ENCODE peak calls at places on chromosomes 5 and 9, in six cellular contexts. Z is heart right ventricle, Y is MM.1S, S is HFFc6, D is BJ, A is sigmoid colon. R is an unnamed sample.

GRCh38 chr5:102483736-102484135 is 15.1 kb downstream of the SLCO6A1 start:
- DNase-seq in Z (no peak), Y (peak), S (no peak), D (no peak), A (no peak), R (no peak)

GRCh38 chr9:83688921-83689320 is 18.8 kb downstream of the UBQLN1 start:
- DNase-seq in Z (no peak), Y (no peak), S (no peak), D (no peak), A (no peak), R (no peak)

GRCh38 chr5:52710972-52711596 is 76.6 kb upstream of the ITGA1 start:
- DNase-seq in Z (no peak), Y (no peak), S (no peak), D (no peak), A (no peak), R (no peak)

GRCh38 chr5:31113101-31113500 is 80.4 kb upstream of the CDH6 start:
- DNase-seq in Z (no peak), Y (no peak), S (peak), D (peak), A (no peak), R (no peak)

GRCh38 chr5:129904667-129905466 is 602 bp downstream of the CHSY3 start:
- DNase-seq in Z (peak), Y (no peak), S (no peak), D (no peak), A (peak), R (peak)

GRCh38 chr5:3258050-3258449 is 337.6 kb upstream of the IRX1 start:
- DNase-seq in Z (no peak), Y (no peak), S (no peak), D (no peak), A (no peak), R (no peak)

GRCh38 chr5:151168602-151169344 is 11.2 kb upstream of the ANXA6 start:
- DNase-seq in Z (no peak), Y (no peak), S (no peak), D (no peak), A (peak), R (no peak)

GRCh38 chr9:105401651-105402050 is 46.2 kb upstream of the FSD1L start:
- DNase-seq in Z (no peak), Y (no peak), S (peak), D (no peak), A (no peak), R (no peak)

GRCh38 chr5:10633271-10634049 is 69.6 kb downstream of the ANKRD33B start:
- DNase-seq in Z (no peak), Y (peak), S (no peak), D (no peak), A (no peak), R (no peak)

GRCh38 chr9:33619666-33620404 is 95.8 kb downstream of the ANKRD18B start:
- DNase-seq in Z (no peak), Y (peak), S (peak), D (peak), A (no peak), R (no peak)

GRCh38 chr5:55517804-55518203 is 17.0 kb downstream of the PLPP1 start:
- DNase-seq in Z (no peak), Y (no peak), S (no peak), D (no peak), A (no peak), R (no peak)

GRCh38 chr9:108671794-108672193 is 184.0 kb downstream of the ACTL7B start:
- DNase-seq in Z (no peak), Y (no peak), S (peak), D (peak), A (no peak), R (no peak)

GRCh38 chr5:148687427-148687826 is 33.1 kb upstream of the HTR4 start:
- DNase-seq in Z (no peak), Y (peak), S (peak), D (no peak), A (no peak), R (no peak)

GRCh38 chr9:105053209-105053652 is 125.3 kb upstream of the ABCA1 start:
- DNase-seq in Z (no peak), Y (no peak), S (peak), D (no peak), A (no peak), R (peak)

GRCh38 chr5:142981886-142982820 is 212.0 kb downstream of the ARHGAP26 start:
- DNase-seq in Z (peak), Y (no peak), S (peak), D (no peak), A (peak), R (no peak)

GRCh38 chr9:136546697-136547481 is 1.0 kb upstream of the NOTCH1 start:
- DNase-seq in Z (peak), Y (peak), S (no peak), D (no peak), A (peak), R (no peak)

GRCh38 chr5:178416206-178416882 is 173.8 kb downstream of the COL23A1 start:
- DNase-seq in Z (no peak), Y (no peak), S (no peak), D (no peak), A (peak), R (no peak)

GRCh38 chr5:14581891-14582796 is 552 bp downstream of the OTULINL start:
- DNase-seq in Z (peak), Y (peak), S (peak), D (no peak), A (peak), R (peak)

GRCh38 chr5:66655395-66656324 is 59.5 kb downstream of the MAST4 start:
- DNase-seq in Z (no peak), Y (no peak), S (no peak), D (no peak), A (no peak), R (no peak)

GRCh38 chr9:87336914-87337333 is 160.7 kb upstream of the DAPK1 start:
- DNase-seq in Z (no peak), Y (peak), S (peak), D (no peak), A (no peak), R (peak)

GRCh38 chr9:134699343-134699740 is 57.7 kb downstream of the COL5A1 start:
- DNase-seq in Z (no peak), Y (no peak), S (no peak), D (no peak), A (no peak), R (no peak)

GRCh38 chr9:86773437-86773836 is 173.9 kb downstream of the GAS1 start:
- DNase-seq in Z (no peak), Y (no peak), S (no peak), D (no peak), A (no peak), R (no peak)

GRCh38 chr5:107477492-107477891 is 193.2 kb downstream of the EFNA5 start:
- DNase-seq in Z (no peak), Y (no peak), S (no peak), D (no peak), A (no peak), R (no peak)

GRCh38 chr5:176438959-176439757 is 9.0 kb upstream of the FAF2 start:
- DNase-seq in Z (no peak), Y (no peak), S (peak), D (no peak), A (no peak), R (no peak)

GRCh38 chr5:142110046-142110531 is 1.5 kb downstream of the NDFIP1 start:
- DNase-seq in Z (no peak), Y (no peak), S (peak), D (no peak), A (peak), R (peak)

GRCh38 chr5:38745836-38746732 is 99.7 kb upstream of the OSMR start:
- DNase-seq in Z (no peak), Y (no peak), S (no peak), D (no peak), A (no peak), R (no peak)

DNA sequence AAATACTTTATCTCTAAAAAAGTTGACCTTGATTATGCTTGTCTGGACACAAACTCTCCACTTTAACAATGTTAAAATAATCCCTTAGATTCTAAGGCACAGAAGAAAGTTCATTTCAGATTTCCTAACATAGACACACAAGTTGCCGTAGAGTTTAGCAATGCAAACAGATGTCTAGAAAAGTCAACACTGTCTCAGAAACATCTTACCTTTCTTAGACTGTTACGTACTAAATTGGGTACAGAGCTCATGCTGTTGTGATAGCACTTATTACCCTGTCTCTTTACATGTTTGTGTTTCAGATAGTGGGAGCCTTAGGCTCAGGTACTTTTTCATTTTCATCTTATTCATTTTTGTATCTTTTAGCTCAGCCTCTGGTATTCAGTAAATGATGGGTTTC is 52.0 kb downstream of the C5 start:
- DNase-seq in Z (no peak), Y (no peak), S (no peak), D (no peak), A (no peak), R (no peak)
- TF ChIP-seq CTCF in Z (no peak), Y (no peak), S (no peak), D (no peak), A (no peak), R (no peak)

GRCh38 chr9:80698725-80699124 is 990.6 kb downstream of the TLE1 start:
- DNase-seq in Z (no peak), Y (no peak), S (no peak), D (no peak), A (no peak), R (no peak)
- TF ChIP-seq CTCF in Z (no peak), Y (no peak), S (no peak), D (no peak), A (no peak), R (no peak)

GRCh38 chr9:7392161-7392560 is 407.4 kb downstream of the DMAC1 start:
- DNase-seq in Z (no peak), Y (no peak), S (no peak), D (no peak), A (no peak), R (no peak)

GRCh38 chr9:7388755-7389154 is 410.8 kb downstream of the DMAC1 start:
- DNase-seq in Z (no peak), Y (no peak), S (no peak), D (no peak), A (no peak), R (no peak)

GRCh38 chr9:7394007-7394774 is 405.4 kb downstream of the DMAC1 start:
- DNase-seq in Z (no peak), Y (no peak), S (no peak), D (no peak), A (no peak), R (no peak)
- TF ChIP-seq CTCF in Z (no peak), Y (no peak), S (no peak), D (no peak), A (no peak), R (no peak)

GRCh38 chr9:93280661-93281259 is 96.8 kb downstream of the WNK2 start:
- DNase-seq in Z (no peak), Y (no peak), S (no peak), D (no peak), A (no peak), R (no peak)

GRCh38 chr9:93278164-93278563 is 94.2 kb downstream of the WNK2 start:
- DNase-seq in Z (no peak), Y (no peak), S (no peak), D (no peak), A (no peak), R (no peak)

GRCh38 chr9:93270976-93271375 is 87.0 kb downstream of the WNK2 start:
- DNase-seq in Z (no peak), Y (peak), S (no peak), D (no peak), A (no peak), R (peak)

DNA sequence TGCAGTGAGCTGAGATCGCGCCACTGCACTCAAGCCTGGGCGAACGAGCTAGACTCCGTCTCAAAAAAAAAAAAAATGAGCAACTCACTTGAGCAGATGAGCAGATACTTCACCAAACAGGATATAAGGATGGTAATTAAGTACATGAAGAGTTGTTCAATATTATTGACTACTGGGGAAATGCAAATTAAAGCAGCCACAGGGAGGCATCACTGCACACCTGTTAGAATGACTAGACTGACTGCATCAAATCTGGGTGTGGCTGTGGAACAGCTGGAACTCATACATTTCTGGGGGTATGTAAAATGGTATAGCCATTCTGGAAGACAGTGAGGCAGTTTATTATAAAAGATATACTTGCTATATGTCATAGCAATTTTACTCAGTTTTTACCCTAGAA is 93.0 kb downstream of the WNK2 start:
- DNase-seq in Z (no peak), Y (peak), S (no peak), D (no peak), A (no peak), R (no peak)
- TF ChIP-seq CTCF in Z (no peak), Y (peak), S (no peak), D (no peak), A (no peak), R (no peak)

GRCh38 chr9:122991370-122991830 is 42.1 kb upstream of the GPR21 start:
- DNase-seq in Z (no peak), Y (peak), S (peak), D (peak), A (no peak), R (peak)
- TF ChIP-seq CTCF in Z (peak), Y (peak), S (peak), D (peak), A (peak), R (peak)

DNA sequence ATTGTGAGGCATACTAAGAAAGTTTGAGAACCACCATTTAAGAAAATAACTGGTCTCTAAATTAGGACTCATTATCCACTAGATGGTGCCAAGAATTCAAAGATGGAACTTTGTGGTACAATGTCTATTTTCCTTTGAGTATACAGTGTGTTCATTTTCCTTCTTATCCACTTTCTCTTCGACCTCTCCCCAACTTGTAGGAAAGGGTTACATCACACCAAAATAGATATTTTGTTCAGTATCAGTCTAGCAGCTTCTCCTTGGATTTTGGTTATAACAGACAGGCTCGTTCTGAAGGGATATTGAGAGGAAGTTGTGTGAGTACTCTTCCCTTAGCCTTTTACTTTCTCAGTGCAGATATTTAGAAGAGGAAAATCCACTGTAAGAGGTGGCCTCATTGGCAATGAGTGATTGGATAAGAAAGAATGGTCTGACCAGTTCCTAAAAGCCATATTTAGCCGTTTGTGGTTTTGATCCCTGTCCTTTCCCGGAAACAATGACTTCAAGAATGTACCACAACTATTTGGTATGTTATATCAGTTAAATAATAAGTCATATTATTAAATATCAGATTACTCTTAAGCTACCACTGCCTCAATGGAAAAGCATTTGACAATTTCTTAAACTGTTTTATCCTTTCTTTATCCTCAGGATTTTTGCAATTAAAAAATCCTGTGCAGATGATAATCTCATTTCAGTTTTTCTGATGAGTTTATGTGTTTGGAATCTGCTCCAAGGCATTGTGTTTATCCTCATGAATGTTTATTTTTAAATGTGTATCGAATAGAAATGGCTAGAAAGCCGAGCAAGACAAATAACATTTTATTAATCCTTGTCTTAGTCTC is 69.0 kb upstream of the GRAMD2B start:
- DNase-seq in Z (no peak), Y (peak), S (peak), D (peak), A (no peak), R (peak)
- TF ChIP-seq CTCF in Z (peak), Y (peak), S (peak), D (peak), A (peak), R (peak)

DNA sequence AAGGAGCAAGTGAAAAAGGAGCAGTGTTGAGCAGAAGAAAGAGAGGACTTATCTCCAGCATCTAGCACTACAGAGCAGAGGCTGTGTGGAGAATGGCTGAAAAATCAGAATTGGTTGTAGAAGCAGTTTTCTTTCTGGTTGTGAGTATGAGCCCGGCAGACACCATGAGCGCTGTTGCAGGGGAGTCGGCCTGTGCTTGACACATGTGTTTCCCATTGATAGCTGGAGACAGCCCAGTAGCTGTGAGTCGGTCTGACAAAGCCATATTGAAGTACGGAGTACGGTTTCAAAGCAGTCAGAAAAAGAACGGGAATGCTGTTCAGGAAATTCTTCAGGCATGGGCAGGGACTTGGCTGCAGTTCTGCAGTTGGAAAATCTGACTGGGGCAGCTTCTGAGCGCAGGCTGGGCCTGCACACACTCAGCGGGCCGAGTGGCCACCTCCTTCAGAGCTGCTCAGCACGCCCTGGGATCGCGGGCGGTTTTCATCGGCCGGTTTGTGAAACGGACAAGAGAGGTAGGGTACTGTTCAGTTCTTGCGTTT is at the start of gene SGCD:
- DNase-seq in Z (peak), Y (no peak), S (peak), D (peak), A (peak), R (no peak)
- TF ChIP-seq CTCF in Z (no peak), Y (no peak), S (no peak), D (peak), A (no peak), R (no peak)

DNA sequence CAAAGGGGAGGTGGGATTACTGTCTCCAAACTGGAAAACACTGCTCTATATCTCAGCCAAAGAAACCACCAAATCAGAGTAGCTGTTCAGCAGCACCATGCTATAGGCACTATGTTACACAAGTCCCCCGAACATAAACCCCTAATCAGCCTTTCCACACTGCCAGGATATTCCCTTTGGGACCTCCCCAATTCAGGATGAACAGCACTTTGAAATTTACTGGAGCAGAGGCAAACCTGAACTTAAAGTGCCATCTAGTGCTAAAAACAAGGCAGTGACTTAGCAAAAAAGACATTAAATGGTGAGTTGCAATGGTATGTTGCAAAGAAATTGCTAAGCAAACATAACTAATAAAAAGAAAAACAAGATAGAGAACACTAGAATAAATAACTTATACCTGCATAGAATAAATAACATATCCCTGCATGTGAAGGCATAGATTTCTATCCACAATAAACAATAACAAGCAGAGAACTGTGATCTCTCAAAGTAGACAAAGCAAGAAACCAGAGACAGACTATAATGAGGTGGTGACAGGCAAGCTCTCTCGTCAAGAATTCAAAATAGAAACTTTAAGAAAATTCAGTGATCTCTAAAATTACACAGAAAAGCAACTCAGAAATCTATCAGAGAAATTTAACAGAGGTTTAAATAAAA is 584.4 kb upstream of the ACO1 start:
- DNase-seq in Z (no peak), Y (peak), S (no peak), D (no peak), A (no peak), R (no peak)
- TF ChIP-seq CTCF in Z (no peak), Y (peak), S (no peak), D (peak), A (no peak), R (peak)